ENCODE peak calls at places on chromosomes 13 and 19, in nine cellular contexts. E, Y, D, H, P, L, X, J and V are unnamed samples.

GRCh38 chr19:13623686-13624405 is 117.6 kb upstream of the CACNA1A start:
- DNase-seq in E (no peak), Y (no peak), D (no peak), H (peak; percentile 58), P (no peak), L (no peak), X (no peak), J (no peak), V (no peak)

GRCh38 chr19:16252459-16253205 is 54.9 kb downstream of the AP1M1 start:
- DNase-seq in E (peak; percentile 42), Y (no peak), D (no peak), H (no peak), P (no peak), L (no peak), X (peak; percentile 35), J (peak; percentile 65), V (no peak)

GRCh38 chr13:30745917-30746686 is 10.8 kb downstream of the ALOX5AP start:
- DNase-seq in E (peak; percentile 54), Y (no peak), D (no peak), H (no peak), P (no peak), L (no peak), X (no peak), J (no peak), V (no peak)

GRCh38 chr19:37963190-37963947 is 56.4 kb downstream of the SIPA1L3 start:
- DNase-seq in E (no peak), Y (no peak), D (no peak), H (no peak), P (no peak), L (no peak), X (no peak), J (peak; percentile 41), V (no peak)

GRCh38 chr13:94061316-94061715 is 418.2 kb downstream of the DCT start:
- DNase-seq in E (no peak), Y (no peak), D (no peak), H (no peak), P (no peak), L (no peak), X (no peak), J (no peak), V (no peak)

GRCh38 chr13:100347941-100348340 is 240.6 kb downstream of the GGACT start:
- DNase-seq in E (no peak), Y (no peak), D (peak; percentile 21), H (no peak), P (no peak), L (peak; percentile 69), X (no peak), J (no peak), V (no peak)

GRCh38 chr13:113902956-113903355 is 39.1 kb upstream of the GAS6 start:
- DNase-seq in E (no peak), Y (no peak), D (no peak), H (peak; percentile 25), P (no peak), L (no peak), X (no peak), J (no peak), V (no peak)

GRCh38 chr19:29013325-29013724 is 199.6 kb downstream of the UQCRFS1 start:
- DNase-seq in E (no peak), Y (no peak), D (no peak), H (peak; percentile 69), P (no peak), L (no peak), X (no peak), J (no peak), V (no peak)

GRCh38 chr13:110471833-110472162 is 89.7 kb downstream of the RAB20 start:
- DNase-seq in E (peak; percentile 60), Y (peak; percentile 37), D (no peak), H (no peak), P (no peak), L (no peak), X (peak; percentile 44), J (peak; percentile 88), V (no peak)
- H3K4me1 ChIP-seq in E (no peaks in the 10 kb centered on the region), Y (no peaks in the 10 kb centered on the region), D (no peaks in the 10 kb centered on the region), H (no peaks in the 10 kb centered on the region), P (no peaks in the 10 kb centered on the region), L (peaks cover 4% of the 10 kb centered on the region), X (no peaks in the 10 kb centered on the region), J (peaks cover 23% of the 10 kb centered on the region), V (no peaks in the 10 kb centered on the region)

GRCh38 chr13:46297338-46297737 is 85.6 kb downstream of the LRRC63 start:
- DNase-seq in E (no peak), Y (no peak), D (no peak), H (no peak), P (no peak), L (no peak), X (no peak), J (no peak), V (no peak)
- H3K27ac ChIP-seq in E (no peak overlapping the region), Y (no peak overlapping the region), D (peak overlapping the region; percentile 68), H (no peak overlapping the region), P (peak overlapping the region; percentile 69), L (peak overlapping the region; percentile 73), X (no peak overlapping the region), J (peak overlapping the region; percentile 87), V (peak overlapping the region; percentile 77)

DNA sequence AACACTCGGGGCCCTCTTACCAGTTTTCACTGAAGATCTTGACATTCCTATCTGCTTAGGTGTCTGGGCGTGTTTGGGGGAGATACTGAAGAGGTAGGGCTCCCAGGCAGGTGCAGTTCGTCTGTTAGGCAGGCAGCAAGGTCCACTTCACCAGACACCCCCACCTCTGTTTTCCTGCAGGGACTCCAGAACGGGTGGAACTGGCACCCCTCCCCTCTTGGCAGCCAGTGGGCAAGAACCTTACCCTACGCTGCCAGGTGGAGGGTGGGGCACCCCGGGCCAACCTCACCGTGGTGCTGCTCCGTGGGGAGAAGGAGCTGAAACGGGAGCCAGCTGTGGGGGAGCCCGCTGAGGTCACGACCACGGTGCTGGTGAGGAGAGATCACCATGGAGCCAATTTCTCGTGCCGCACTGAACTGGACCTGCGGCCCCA is 3.4 kb upstream of the ICAM4 start:
- DNase-seq in E (no peak), Y (no peak), D (no peak), H (no peak), P (no peak), L (peak; percentile 87), X (no peak), J (peak; percentile 71), V (no peak)
- H3K4me1 ChIP-seq in E (peaks cover 8% of the 10 kb centered on the region), Y (peaks cover under 1% of the 10 kb centered on the region), D (peaks cover 8% of the 10 kb centered on the region), H (no peaks in the 10 kb centered on the region), P (peaks cover 21% of the 10 kb centered on the region), L (peaks cover 37% of the 10 kb centered on the region), X (peaks cover 14% of the 10 kb centered on the region), J (peaks cover 95% of the 10 kb centered on the region), V (peaks cover 20% of the 10 kb centered on the region)

GRCh38 chr19:35106291-35106583 is 9.4 kb upstream of the FXYD3 start:
- DNase-seq in E (no peak), Y (no peak), D (no peak), H (no peak), P (no peak), L (no peak), X (no peak), J (no peak), V (no peak)
- H3K27ac ChIP-seq in E (no peak overlapping the region), Y (no peak overlapping the region), D (no peak overlapping the region), H (no peak overlapping the region), P (no peak overlapping the region), L (no peak overlapping the region), X (no peak overlapping the region), J (no peak overlapping the region), V (no peak overlapping the region)

GRCh38 chr13:99227331-99227900 is 26.8 kb downstream of the UBAC2 start:
- DNase-seq in E (no peak), Y (no peak), D (no peak), H (no peak), P (no peak), L (peak; percentile 11), X (no peak), J (no peak), V (no peak)
- H3K4me1 ChIP-seq in E (peaks cover 13% of the 10 kb centered on the region), Y (peaks cover 74% of the 10 kb centered on the region), D (peaks cover 6% of the 10 kb centered on the region), H (no peaks in the 10 kb centered on the region), P (peaks cover 92% of the 10 kb centered on the region), L (peaks cover 31% of the 10 kb centered on the region), X (peaks cover 5% of the 10 kb centered on the region), J (peaks cover 78% of the 10 kb centered on the region), V (peaks cover 71% of the 10 kb centered on the region)

GRCh38 chr19:49355890-49356289 is 6.3 kb downstream of the TEAD2 start:
- DNase-seq in E (no peak), Y (peak; percentile 42), D (no peak), H (no peak), P (no peak), L (no peak), X (no peak), J (peak; percentile 53), V (no peak)

GRCh38 chr19:49361438-49362047 is 673 bp downstream of the TEAD2 start:
- DNase-seq in E (peak; percentile 81), Y (peak; percentile 77), D (peak; percentile 91), H (peak; percentile 90), P (no peak), L (no peak), X (peak; percentile 71), J (peak; percentile 82), V (no peak)

GRCh38 chr19:49359851-49360845 is 2.1 kb downstream of the TEAD2 start:
- DNase-seq in E (no peak), Y (no peak), D (no peak), H (peak; percentile 26), P (no peak), L (no peak), X (no peak), J (no peak), V (no peak)

GRCh38 chr19:49357186-49357585 is 5.0 kb downstream of the TEAD2 start:
- DNase-seq in E (no peak), Y (no peak), D (no peak), H (no peak), P (no peak), L (no peak), X (no peak), J (no peak), V (no peak)

GRCh38 chr19:49356382-49356781 is 5.8 kb downstream of the TEAD2 start:
- DNase-seq in E (no peak), Y (no peak), D (no peak), H (no peak), P (no peak), L (no peak), X (no peak), J (no peak), V (no peak)
- H3K27ac ChIP-seq in E (no peak overlapping the region), Y (no peak overlapping the region), D (no peak overlapping the region), H (no peak overlapping the region), P (no peak overlapping the region), L (no peak overlapping the region), X (no peak overlapping the region), J (peak overlapping the region; percentile 50), V (no peak overlapping the region)

GRCh38 chr19:10776900-10777650 is 58.9 kb downstream of the TMED1 start:
- DNase-seq in E (peak; percentile 26), Y (no peak), D (no peak), H (no peak), P (no peak), L (no peak), X (no peak), J (no peak), V (no peak)

GRCh38 chr19:10774893-10775292 is 57.0 kb downstream of the DNM2 start:
- DNase-seq in E (no peak), Y (no peak), D (no peak), H (no peak), P (no peak), L (no peak), X (no peak), J (no peak), V (no peak)

GRCh38 chr19:10784257-10784656 is 51.8 kb downstream of the TMED1 start:
- DNase-seq in E (peak; percentile 34), Y (no peak), D (no peak), H (no peak), P (no peak), L (no peak), X (no peak), J (peak; percentile 77), V (no peak)

GRCh38 chr19:10782795-10783194 is 53.2 kb downstream of the TMED1 start:
- DNase-seq in E (no peak), Y (no peak), D (no peak), H (no peak), P (no peak), L (no peak), X (no peak), J (no peak), V (no peak)

GRCh38 chr19:10780368-10780767 is 55.6 kb downstream of the TMED1 start:
- DNase-seq in E (peak; percentile 42), Y (peak; percentile 61), D (no peak), H (no peak), P (no peak), L (no peak), X (peak; percentile 35), J (peak; percentile 79), V (no peak)
- H3K4me1 ChIP-seq in E (no peaks in the 10 kb centered on the region), Y (peaks cover 15% of the 10 kb centered on the region), D (no peaks in the 10 kb centered on the region), H (no peaks in the 10 kb centered on the region), P (no peaks in the 10 kb centered on the region), L (no peaks in the 10 kb centered on the region), X (no peaks in the 10 kb centered on the region), J (peaks cover 82% of the 10 kb centered on the region), V (no peaks in the 10 kb centered on the region)